ENCODE peak calls at places on chromosomes 11 and 22, in seven cellular contexts. One of them, this sample, is unnamed.

GRCh38 chr11:101759771-101760450 is 154.9 kb upstream of the CEP126 start:
- DNase-seq in H1: no peak
- DNase-seq in HCT116: peak
- DNase-seq in K562: no peak
- DNase-seq in HepG2: peak
- DNase-seq in endothelial cell of umbilical vein: peak
- DNase-seq in GM12878: no peak
- DNase-seq in this sample: no peak

GRCh38 chr11:36019722-36020121 is 75.9 kb downstream of the LDLRAD3 start:
- DNase-seq in HCT116: no peak
- DNase-seq in H1: no peak
- DNase-seq in endothelial cell of umbilical vein: no peak
- DNase-seq in K562: no peak
- DNase-seq in GM12878: no peak
- DNase-seq in HepG2: no peak
- DNase-seq in this sample: no peak

GRCh38 chr11:27469333-27469680 is 3.3 kb downstream of the LGR4 start:
- DNase-seq in H1: no peak
- DNase-seq in HCT116: no peak
- DNase-seq in K562: no peak
- DNase-seq in HepG2: no peak
- DNase-seq in endothelial cell of umbilical vein: no peak
- DNase-seq in GM12878: no peak
- DNase-seq in this sample: no peak

GRCh38 chr11:119479685-119480275 is 56.8 kb upstream of the THY1 start:
- DNase-seq in HepG2: peak
- DNase-seq in GM12878: no peak
- DNase-seq in HCT116: no peak
- DNase-seq in endothelial cell of umbilical vein: peak
- DNase-seq in K562: peak
- DNase-seq in H1: no peak
- DNase-seq in this sample: no peak

GRCh38 chr11:60251485-60252207 is 8.7 kb upstream of the MS4A4E start:
- DNase-seq in endothelial cell of umbilical vein: peak
- DNase-seq in H1: no peak
- DNase-seq in HepG2: peak
- DNase-seq in GM12878: peak
- DNase-seq in K562: peak
- DNase-seq in HCT116: peak
- DNase-seq in this sample: no peak

GRCh38 chr11:119910056-119910455 is 181.1 kb upstream of the NECTIN1 start:
- DNase-seq in HepG2: no peak
- DNase-seq in H1: no peak
- DNase-seq in endothelial cell of umbilical vein: no peak
- DNase-seq in GM12878: no peak
- DNase-seq in K562: no peak
- DNase-seq in HCT116: no peak
- DNase-seq in this sample: no peak

GRCh38 chr11:48880021-48880441 is 103.7 kb downstream of the TRIM51G start:
- DNase-seq in HepG2: no peak
- DNase-seq in HCT116: no peak
- DNase-seq in H1: no peak
- DNase-seq in endothelial cell of umbilical vein: no peak
- DNase-seq in GM12878: no peak
- DNase-seq in K562: no peak
- DNase-seq in this sample: no peak

GRCh38 chr11:17743808-17744119 is 9.2 kb downstream of the KCNC1 start:
- DNase-seq in HCT116: no peak
- DNase-seq in H1: no peak
- DNase-seq in endothelial cell of umbilical vein: no peak
- DNase-seq in K562: no peak
- DNase-seq in GM12878: no peak
- DNase-seq in HepG2: no peak
- DNase-seq in this sample: no peak

GRCh38 chr22:32643246-32643645 is 158.3 kb upstream of the TIMP3 start:
- DNase-seq in H1: no peak
- DNase-seq in HepG2: no peak
- DNase-seq in HCT116: no peak
- DNase-seq in GM12878: no peak
- DNase-seq in K562: no peak
- DNase-seq in endothelial cell of umbilical vein: no peak
- DNase-seq in this sample: no peak

GRCh38 chr11:36027731-36028130 is 83.9 kb downstream of the LDLRAD3 start:
- DNase-seq in H1: no peak
- DNase-seq in HepG2: no peak
- DNase-seq in GM12878: no peak
- DNase-seq in endothelial cell of umbilical vein: no peak
- DNase-seq in HCT116: no peak
- DNase-seq in K562: no peak
- DNase-seq in this sample: no peak

GRCh38 chr22:50612715-50613221 is 12.2 kb downstream of the MAPK8IP2 start:
- DNase-seq in K562: peak
- DNase-seq in HCT116: no peak
- DNase-seq in HepG2: no peak
- DNase-seq in endothelial cell of umbilical vein: no peak
- DNase-seq in GM12878: no peak
- DNase-seq in H1: no peak
- DNase-seq in this sample: no peak

GRCh38 chr22:24593810-24594568 is 1.1 kb upstream of the LRRC75B start:
- DNase-seq in K562: no peak
- DNase-seq in H1: no peak
- DNase-seq in endothelial cell of umbilical vein: no peak
- DNase-seq in GM12878: no peak
- DNase-seq in HepG2: peak
- DNase-seq in HCT116: no peak
- DNase-seq in this sample: no peak

GRCh38 chr11:27464155-27464759 is 8.3 kb downstream of the LGR4 start:
- DNase-seq in H1: no peak
- DNase-seq in endothelial cell of umbilical vein: no peak
- DNase-seq in HepG2: no peak
- DNase-seq in GM12878: no peak
- DNase-seq in HCT116: no peak
- DNase-seq in K562: no peak
- DNase-seq in this sample: no peak

GRCh38 chr11:47007579-47007978 is 71.0 kb downstream of the CSTPP1 start:
- DNase-seq in GM12878: no peak
- DNase-seq in endothelial cell of umbilical vein: no peak
- DNase-seq in HepG2: no peak
- DNase-seq in K562: no peak
- DNase-seq in H1: no peak
- DNase-seq in HCT116: no peak
- DNase-seq in this sample: no peak

GRCh38 chr11:68649851-68650555 is 34.3 kb upstream of the GAL start:
- DNase-seq in endothelial cell of umbilical vein: no peak
- DNase-seq in K562: no peak
- DNase-seq in HCT116: no peak
- DNase-seq in GM12878: no peak
- DNase-seq in H1: no peak
- DNase-seq in HepG2: no peak
- DNase-seq in this sample: no peak

GRCh38 chr22:35475545-35475944 is 65.1 kb upstream of the RASD2 start:
- DNase-seq in K562: no peak
- DNase-seq in H1: no peak
- DNase-seq in HCT116: no peak
- DNase-seq in endothelial cell of umbilical vein: no peak
- DNase-seq in HepG2: no peak
- DNase-seq in GM12878: no peak
- DNase-seq in this sample: no peak

GRCh38 chr11:74055938-74056337 is 47.1 kb upstream of the UCP3 start:
- DNase-seq in HCT116: peak
- DNase-seq in K562: no peak
- DNase-seq in endothelial cell of umbilical vein: no peak
- DNase-seq in GM12878: no peak
- DNase-seq in H1: no peak
- DNase-seq in HepG2: peak
- DNase-seq in this sample: no peak

GRCh38 chr11:64294665-64295289 is 3.7 kb downstream of the KCNK4 start:
- DNase-seq in K562: no peak
- DNase-seq in H1: no peak
- DNase-seq in GM12878: no peak
- DNase-seq in endothelial cell of umbilical vein: no peak
- DNase-seq in HCT116: no peak
- DNase-seq in HepG2: no peak
- DNase-seq in this sample: no peak
- TF ChIP-seq EZH2 in K562: no peak
- TF ChIP-seq EZH2 in H1: peak
- TF ChIP-seq EZH2 in GM12878: no peak
- TF ChIP-seq EZH2 in endothelial cell of umbilical vein: no peak
- TF ChIP-seq EZH2 in HCT116: no peak
- TF ChIP-seq EZH2 in HepG2: no peak
- TF ChIP-seq EZH2 in this sample: no peak

GRCh38 chr11:65645710-65646109 is 7.8 kb downstream of the SIPA1 start:
- DNase-seq in H1: no peak
- DNase-seq in HepG2: no peak
- DNase-seq in GM12878: no peak
- DNase-seq in HCT116: no peak
- DNase-seq in endothelial cell of umbilical vein: no peak
- DNase-seq in K562: no peak
- DNase-seq in this sample: no peak

GRCh38 chr11:65644837-65645236 is 6.9 kb downstream of the SIPA1 start:
- DNase-seq in endothelial cell of umbilical vein: no peak
- DNase-seq in HepG2: no peak
- DNase-seq in H1: no peak
- DNase-seq in K562: no peak
- DNase-seq in GM12878: no peak
- DNase-seq in HCT116: no peak
- DNase-seq in this sample: no peak

GRCh38 chr11:65646288-65646734 is 8.4 kb downstream of the SIPA1 start:
- DNase-seq in HepG2: no peak
- DNase-seq in H1: no peak
- DNase-seq in HCT116: no peak
- DNase-seq in K562: no peak
- DNase-seq in endothelial cell of umbilical vein: no peak
- DNase-seq in GM12878: no peak
- DNase-seq in this sample: no peak

GRCh38 chr11:65648997-65649491 is 11.1 kb downstream of the SIPA1 start:
- DNase-seq in HepG2: no peak
- DNase-seq in endothelial cell of umbilical vein: no peak
- DNase-seq in K562: no peak
- DNase-seq in GM12878: no peak
- DNase-seq in HCT116: no peak
- DNase-seq in H1: no peak
- DNase-seq in this sample: no peak

DNA sequence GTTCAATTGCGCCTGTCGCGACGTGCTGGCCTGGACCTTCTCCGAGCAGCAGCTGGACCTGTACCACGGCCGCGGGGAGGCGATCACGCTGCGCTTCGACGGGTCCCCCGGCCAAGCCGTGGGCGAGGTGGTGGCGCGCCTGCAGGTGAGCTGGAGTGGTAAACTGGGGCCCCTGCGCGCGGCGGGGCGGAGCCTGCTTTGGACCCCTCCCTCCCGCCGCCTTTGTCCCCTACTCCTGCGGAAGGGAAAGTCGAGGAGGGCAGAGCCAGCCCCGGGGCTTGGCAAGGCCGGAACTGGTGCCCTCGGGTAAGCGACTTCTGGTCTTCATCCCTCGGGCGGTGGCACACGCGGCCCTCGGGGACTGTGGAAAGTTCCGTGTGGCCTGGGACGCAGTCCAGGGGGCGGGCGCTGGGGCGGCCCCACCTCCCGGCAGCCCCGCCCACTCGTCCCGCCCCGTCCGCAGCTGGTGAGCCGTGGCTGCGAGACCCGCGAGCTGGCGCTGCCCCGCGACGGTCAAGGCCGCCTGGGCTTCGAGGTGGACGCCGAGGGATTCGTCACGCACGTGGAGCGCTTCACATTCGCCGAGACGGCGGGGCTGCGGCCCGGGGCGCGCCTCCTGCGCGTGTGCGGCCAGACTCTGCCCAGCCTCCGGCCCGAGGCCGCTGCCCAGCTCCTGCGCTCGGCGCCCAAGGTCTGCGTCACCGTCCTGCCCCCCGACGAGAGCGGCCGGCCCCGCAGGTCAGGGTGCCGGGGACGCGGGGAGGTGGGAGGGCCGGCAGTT is 9.2 kb downstream of the SIPA1 start:
- DNase-seq in GM12878: no peak
- DNase-seq in HepG2: no peak
- DNase-seq in endothelial cell of umbilical vein: peak
- DNase-seq in HCT116: no peak
- DNase-seq in H1: no peak
- DNase-seq in K562: no peak
- DNase-seq in this sample: no peak
- H3K9ac ChIP-seq in GM12878: no peak
- H3K9ac ChIP-seq in HepG2: no peak
- H3K9ac ChIP-seq in endothelial cell of umbilical vein: no peak
- H3K9ac ChIP-seq in HCT116: peak
- H3K9ac ChIP-seq in H1: peak
- H3K9ac ChIP-seq in K562: no peak
- H3K9ac ChIP-seq in this sample: no peak

GRCh38 chr11:8263769-8264410 is at the start of gene LMO1:
- DNase-seq in HepG2: peak
- DNase-seq in GM12878: no peak
- DNase-seq in HCT116: peak
- DNase-seq in endothelial cell of umbilical vein: peak
- DNase-seq in K562: peak
- DNase-seq in H1: no peak
- DNase-seq in this sample: peak
- TF ChIP-seq POLR2AphosphoS5 in HepG2: no peak
- TF ChIP-seq POLR2AphosphoS5 in GM12878: no peak
- TF ChIP-seq POLR2AphosphoS5 in HCT116: no peak
- TF ChIP-seq POLR2AphosphoS5 in endothelial cell of umbilical vein: no peak
- TF ChIP-seq POLR2AphosphoS5 in K562: no peak
- TF ChIP-seq POLR2AphosphoS5 in H1: no peak
- TF ChIP-seq POLR2AphosphoS5 in this sample: no peak

GRCh38 chr11:2869561-2870427 is 15.8 kb downstream of the CDKN1C start:
- DNase-seq in K562: no peak
- DNase-seq in GM12878: no peak
- DNase-seq in HepG2: no peak
- DNase-seq in endothelial cell of umbilical vein: no peak
- DNase-seq in H1: no peak
- DNase-seq in HCT116: no peak
- DNase-seq in this sample: no peak
- TF ChIP-seq EZH2 in K562: no peak
- TF ChIP-seq EZH2 in GM12878: no peak
- TF ChIP-seq EZH2 in HepG2: no peak
- TF ChIP-seq EZH2 in endothelial cell of umbilical vein: peak
- TF ChIP-seq EZH2 in H1: peak
- TF ChIP-seq EZH2 in HCT116: no peak
- TF ChIP-seq EZH2 in this sample: no peak